ENCODE peak calls at places on chromosome 6, in nine cellular contexts. D is osteoblast; V is HFF-Myc; Z is CD4-positive, alpha-beta T cell; F is A549; C is breast epithelium; S is thoracic aorta; M is brain microvascular endothelial cell; R is dorsolateral prefrontal cortex. I is an unnamed sample.

GRCh38 chr6:127841811-127842210 is 59.0 kb downstream of the THEMIS start:
- DNase-seq in D (peak), V (no peak), Z (no peak), F (no peak), C (no peak), S (no peak), M (no peak), R (no peak), I (no peak)

GRCh38 chr6:34981951-34982350 is 92.9 kb downstream of the ANKS1A start:
- DNase-seq in D (peak), V (no peak), Z (no peak), F (peak), C (no peak), S (no peak), M (no peak), R (no peak), I (no peak)

GRCh38 chr6:132511836-132512230 is 1.1 kb downstream of the STX7 start:
- DNase-seq in D (no peak), V (no peak), Z (no peak), F (no peak), C (no peak), S (no peak), M (no peak), R (no peak), I (no peak)

GRCh38 chr6:48689498-48689897 is 578.5 kb upstream of the PTCHD4 start:
- DNase-seq in D (no peak), V (no peak), Z (no peak), F (no peak), C (no peak), S (no peak), M (no peak), R (no peak), I (no peak)

GRCh38 chr6:101527467-101527866 is 134.0 kb downstream of the GRIK2 start:
- DNase-seq in D (no peak), V (no peak), Z (no peak), F (no peak), C (no peak), S (no peak), M (no peak), R (no peak), I (no peak)

GRCh38 chr6:47729019-47729418 is 30.6 kb downstream of the ADGRF4 start:
- DNase-seq in D (no peak), V (no peak), Z (no peak), F (no peak), C (no peak), S (no peak), M (no peak), R (no peak), I (no peak)

GRCh38 chr6:38492031-38492430 is 147.7 kb downstream of the BTBD9 start:
- DNase-seq in D (no peak), V (no peak), Z (no peak), F (no peak), C (no peak), S (no peak), M (no peak), R (no peak), I (no peak)

GRCh38 chr6:44029489-44030185 is 97.6 kb downstream of the MRPL14 start:
- DNase-seq in D (peak), V (no peak), Z (no peak), F (no peak), C (no peak), S (no peak), M (no peak), R (no peak), I (no peak)

GRCh38 chr6:137264308-137265075 is 45.3 kb upstream of the IFNGR1 start:
- DNase-seq in D (no peak), V (peak), Z (no peak), F (no peak), C (no peak), S (no peak), M (no peak), R (no peak), I (no peak)

DNA sequence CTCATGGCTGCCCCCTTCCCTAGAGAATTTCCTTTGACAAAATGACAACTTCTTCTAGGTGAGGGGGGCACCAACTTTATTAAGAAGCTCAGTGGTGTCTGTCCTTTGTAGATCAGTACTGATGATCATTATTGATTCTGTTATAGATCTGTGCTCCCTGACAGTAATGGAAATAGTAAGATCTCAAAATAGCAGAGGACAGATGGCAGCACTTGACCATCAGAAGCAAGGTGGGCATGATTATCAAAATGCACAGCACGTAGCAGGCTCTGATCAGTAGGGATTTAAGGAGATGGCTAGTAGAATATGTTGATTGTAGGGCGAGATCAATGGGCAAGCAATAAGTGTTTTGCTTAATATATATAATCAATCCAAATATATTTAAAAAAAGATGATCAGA is 208.6 kb upstream of the HDDC2 start:
- DNase-seq in D (no peak), V (no peak), Z (no peak), F (no peak), C (no peak), S (no peak), M (no peak), R (no peak), I (no peak)
- TF ChIP-seq CTCF in D (no peak), V (no peak), Z (no peak), F (no peak), C (no peak), S (no peak), M (no peak), R (peak), I (no peak)

GRCh38 chr6:6811151-6812002 is 222.9 kb downstream of the LY86 start:
- DNase-seq in D (peak), V (no peak), Z (no peak), F (peak), C (peak), S (no peak), M (peak), R (no peak), I (peak)
- TF ChIP-seq CTCF in D (no peak), V (no peak), Z (no peak), F (no peak), C (no peak), S (no peak), M (no peak), R (no peak), I (no peak)

GRCh38 chr6:106748547-106749207 is 119.3 kb downstream of the QRSL1 start:
- DNase-seq in D (no peak), V (no peak), Z (no peak), F (no peak), C (no peak), S (no peak), M (no peak), R (no peak), I (no peak)
- TF ChIP-seq CTCF in D (no peak), V (no peak), Z (no peak), F (no peak), C (no peak), S (no peak), M (peak), R (no peak), I (no peak)

GRCh38 chr6:6725120-6725833 is 136.8 kb downstream of the LY86 start:
- DNase-seq in D (no peak), V (no peak), Z (no peak), F (no peak), C (no peak), S (no peak), M (no peak), R (no peak), I (no peak)
- TF ChIP-seq CTCF in D (no peak), V (no peak), Z (no peak), F (no peak), C (no peak), S (no peak), M (no peak), R (no peak), I (no peak)

DNA sequence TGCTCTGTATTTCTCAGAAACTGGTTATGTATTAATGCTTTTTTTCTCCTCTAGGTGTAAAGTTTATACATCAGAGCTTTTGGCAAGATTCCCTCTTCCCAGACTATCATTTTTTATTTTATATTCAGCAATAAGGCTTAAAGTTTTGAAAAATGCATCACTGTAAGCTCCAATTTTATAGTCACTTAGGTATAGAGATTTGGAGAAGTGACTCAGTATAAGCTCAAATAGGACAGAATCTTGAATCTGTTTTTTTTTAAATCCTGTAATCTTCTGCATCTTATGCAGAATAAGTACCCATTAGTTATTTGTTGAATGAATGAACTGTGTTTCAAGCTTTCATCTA is 1.0 kb downstream of the NCOA7 start:
- DNase-seq in D (peak), V (no peak), Z (no peak), F (no peak), C (no peak), S (no peak), M (no peak), R (no peak), I (no peak)
- TF ChIP-seq CTCF in D (peak), V (no peak), Z (peak), F (no peak), C (peak), S (no peak), M (no peak), R (no peak), I (no peak)

GRCh38 chr6:50714487-50715379 is 1.4 kb downstream of the TFAP2D start:
- DNase-seq in D (peak), V (no peak), Z (no peak), F (no peak), C (no peak), S (no peak), M (no peak), R (no peak), I (no peak)

GRCh38 chr6:50711686-50712085 is 1.6 kb upstream of the TFAP2D start:
- DNase-seq in D (peak), V (no peak), Z (no peak), F (no peak), C (no peak), S (no peak), M (no peak), R (no peak), I (no peak)

GRCh38 chr6:50713226-50713625 is at the start of gene TFAP2D:
- DNase-seq in D (no peak), V (no peak), Z (no peak), F (no peak), C (no peak), S (no peak), M (no peak), R (no peak), I (no peak)

GRCh38 chr6:50712291-50712690 is 1.0 kb upstream of the TFAP2D start:
- DNase-seq in D (peak), V (no peak), Z (no peak), F (no peak), C (no peak), S (no peak), M (no peak), R (no peak), I (no peak)

DNA sequence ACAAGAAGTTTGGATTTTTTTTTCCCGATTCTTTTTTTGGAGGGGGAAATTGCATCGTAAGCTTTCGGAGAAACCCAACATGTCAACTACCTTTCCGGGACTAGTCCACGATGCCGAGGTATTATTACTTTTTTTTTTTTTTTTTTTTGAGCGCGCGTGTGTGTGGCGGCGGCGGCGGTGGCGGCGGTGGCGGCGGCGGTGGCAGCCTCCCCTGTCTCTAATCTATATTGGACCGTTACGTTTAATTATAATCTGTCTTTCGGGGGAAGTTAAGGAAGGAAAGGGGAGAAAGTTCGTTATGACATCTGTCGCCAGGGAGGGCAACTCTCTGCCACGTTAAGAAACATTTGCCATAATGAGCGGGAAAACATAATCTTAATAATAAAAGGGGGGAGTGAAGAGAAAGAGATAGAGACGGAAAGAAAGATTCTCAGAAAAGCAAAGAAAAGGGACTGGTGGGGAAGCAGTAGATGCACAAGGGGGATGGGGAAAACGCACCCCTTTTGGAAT is 706 bp downstream of the TFAP2D start:
- DNase-seq in D (peak), V (no peak), Z (no peak), F (no peak), C (no peak), S (no peak), M (no peak), R (no peak), I (no peak)
- TF ChIP-seq CTCF in D (no peak), V (no peak), Z (no peak), F (no peak), C (no peak), S (no peak), M (no peak), R (no peak), I (no peak)

GRCh38 chr6:45928721-45929305 is 86.8 kb downstream of the CLIC5 start:
- DNase-seq in D (no peak), V (no peak), Z (no peak), F (no peak), C (no peak), S (no peak), M (no peak), R (no peak), I (no peak)

GRCh38 chr6:45933855-45934254 is 81.8 kb downstream of the CLIC5 start:
- DNase-seq in D (no peak), V (no peak), Z (no peak), F (no peak), C (no peak), S (no peak), M (peak), R (no peak), I (no peak)

GRCh38 chr6:45930419-45931059 is 85.1 kb downstream of the CLIC5 start:
- DNase-seq in D (peak), V (peak), Z (peak), F (peak), C (peak), S (no peak), M (peak), R (peak), I (peak)

GRCh38 chr6:45929421-45930361 is 86.0 kb downstream of the CLIC5 start:
- DNase-seq in D (no peak), V (no peak), Z (no peak), F (no peak), C (no peak), S (no peak), M (no peak), R (no peak), I (no peak)

DNA sequence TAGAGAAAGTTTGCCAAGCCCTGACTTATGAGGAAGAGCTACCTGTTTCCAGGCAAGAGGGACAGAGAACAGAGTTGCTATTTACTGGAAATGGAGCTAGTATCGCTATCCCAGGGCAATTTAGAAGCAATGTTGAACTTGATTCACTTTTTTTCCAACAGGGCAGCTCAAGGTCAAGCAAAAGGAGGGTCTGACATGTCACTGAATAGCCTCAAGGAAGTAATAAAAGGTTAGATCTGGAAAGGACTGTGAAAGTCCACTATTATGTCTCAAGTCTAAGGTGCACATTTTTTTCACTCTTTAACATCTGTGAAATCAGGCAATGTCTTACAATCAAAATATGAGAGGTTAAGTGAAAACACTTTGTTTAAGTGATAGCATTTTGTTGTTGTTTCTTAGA is 84.4 kb downstream of the CLIC5 start:
- DNase-seq in D (no peak), V (no peak), Z (no peak), F (no peak), C (no peak), S (no peak), M (no peak), R (no peak), I (no peak)
- TF ChIP-seq CTCF in D (no peak), V (no peak), Z (no peak), F (no peak), C (no peak), S (no peak), M (no peak), R (no peak), I (no peak)

DNA sequence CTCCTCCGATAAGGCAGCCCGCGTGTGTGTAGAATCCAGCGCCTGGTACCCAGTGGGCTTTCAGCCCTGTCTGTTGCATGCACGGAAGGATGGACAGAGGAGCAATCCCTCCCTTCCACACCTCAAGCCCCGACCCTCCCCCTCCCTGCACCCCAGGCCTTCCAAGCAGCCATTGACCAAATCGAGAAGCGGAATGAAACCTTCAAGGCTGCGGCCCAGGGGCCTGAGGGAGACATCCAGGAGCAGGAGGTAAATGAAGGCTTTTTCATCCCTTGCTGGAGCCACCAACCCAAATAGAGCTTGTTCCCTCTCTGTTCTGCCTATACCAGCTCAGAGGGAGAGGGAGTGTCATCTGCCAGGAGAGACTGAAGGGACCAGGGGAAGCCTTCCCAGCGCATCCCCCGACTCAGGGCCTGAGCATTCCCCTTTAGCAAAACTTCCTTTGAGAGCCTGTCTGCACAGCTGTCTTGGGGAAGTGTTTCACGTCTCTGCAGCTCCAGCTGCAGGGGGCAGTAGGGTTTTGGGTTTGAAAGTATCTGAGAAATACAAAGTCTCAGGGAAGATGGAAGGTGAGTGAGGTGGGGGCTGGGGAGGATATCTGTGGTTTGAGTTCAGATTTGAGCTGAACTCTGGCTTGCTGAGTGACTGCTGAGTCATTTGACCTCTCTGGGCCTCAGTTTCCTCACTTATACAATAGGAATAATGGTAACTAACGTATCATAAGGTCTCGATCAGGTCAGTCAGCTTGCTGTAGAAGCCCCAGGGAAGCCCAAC is 16.1 kb downstream of the FGD2 start:
- DNase-seq in D (no peak), V (no peak), Z (peak), F (peak), C (no peak), S (no peak), M (peak), R (no peak), I (no peak)
- TF ChIP-seq CTCF in D (peak), V (peak), Z (peak), F (peak), C (no peak), S (no peak), M (peak), R (peak), I (no peak)

GRCh38 chr6:6694368-6694780 is 105.9 kb downstream of the LY86 start:
- DNase-seq in D (no peak), V (no peak), Z (no peak), F (no peak), C (no peak), S (no peak), M (no peak), R (no peak), I (no peak)
- TF ChIP-seq CTCF in D (no peak), V (no peak), Z (no peak), F (no peak), C (no peak), S (no peak), M (peak), R (no peak), I (peak)

DNA sequence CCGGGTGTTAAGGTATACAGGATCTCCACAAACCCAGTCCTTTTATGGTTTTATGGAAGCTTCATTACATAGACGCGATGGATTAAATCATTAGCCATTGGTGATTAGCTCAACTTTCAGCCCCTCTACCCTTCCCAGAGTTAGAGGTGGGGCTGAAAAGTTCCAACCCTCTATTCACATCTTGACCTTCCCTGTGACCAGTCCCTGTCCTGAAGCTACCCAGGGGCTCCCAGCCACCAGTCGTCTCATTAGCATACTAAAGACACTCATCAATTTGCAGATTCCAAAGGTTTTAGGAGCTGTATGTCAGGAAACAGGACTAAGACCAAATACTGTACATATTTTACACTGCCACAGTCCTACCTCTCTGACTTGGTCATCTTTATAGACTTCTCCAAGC is 21.0 kb downstream of the KHDC1L start:
- DNase-seq in D (no peak), V (no peak), Z (no peak), F (no peak), C (no peak), S (no peak), M (no peak), R (no peak), I (no peak)
- TF ChIP-seq CTCF in D (no peak), V (no peak), Z (no peak), F (no peak), C (no peak), S (no peak), M (no peak), R (no peak), I (no peak)

I was measured in CD14-positive monocyte.